ENCODE peak calls at places on chromosomes 12 and 14, in seven cellular contexts. One of them, this sample, is unnamed.

GRCh38 chr12:88242161-88242925 is 100.2 kb downstream of the TMTC3 start:
- DNase-seq in foreskin fibroblast: peak
- DNase-seq in RWPE1: peak
- DNase-seq in fibroblast of villous mesenchyme: peak
- DNase-seq in NB4: no peak
- DNase-seq in activated B cell treated with CpG ODN at 0.5 μM for 24 hours: no peak
- DNase-seq in right atrium auricular region: no peak
- DNase-seq in this sample: no peak

GRCh38 chr12:108699955-108700563 is 31.3 kb downstream of the CORO1C start:
- DNase-seq in foreskin fibroblast: no peak
- DNase-seq in RWPE1: no peak
- DNase-seq in fibroblast of villous mesenchyme: peak
- DNase-seq in NB4: no peak
- DNase-seq in activated B cell treated with CpG ODN at 0.5 μM for 24 hours: no peak
- DNase-seq in right atrium auricular region: no peak
- DNase-seq in this sample: no peak

GRCh38 chr12:54139030-54139429 is 49.8 kb downstream of the SMUG1 start:
- DNase-seq in foreskin fibroblast: peak
- DNase-seq in RWPE1: no peak
- DNase-seq in fibroblast of villous mesenchyme: no peak
- DNase-seq in NB4: no peak
- DNase-seq in activated B cell treated with CpG ODN at 0.5 μM for 24 hours: no peak
- DNase-seq in right atrium auricular region: no peak
- DNase-seq in this sample: no peak

GRCh38 chr12:5140190-5140589 is 96.5 kb downstream of the KCNA5 start:
- DNase-seq in foreskin fibroblast: peak
- DNase-seq in RWPE1: no peak
- DNase-seq in fibroblast of villous mesenchyme: peak
- DNase-seq in NB4: no peak
- DNase-seq in activated B cell treated with CpG ODN at 0.5 μM for 24 hours: no peak
- DNase-seq in right atrium auricular region: no peak
- DNase-seq in this sample: no peak

GRCh38 chr12:117063162-117063911 is 35.9 kb downstream of the TESC start:
- DNase-seq in foreskin fibroblast: no peak
- DNase-seq in RWPE1: no peak
- DNase-seq in fibroblast of villous mesenchyme: no peak
- DNase-seq in NB4: peak
- DNase-seq in activated B cell treated with CpG ODN at 0.5 μM for 24 hours: no peak
- DNase-seq in right atrium auricular region: no peak
- DNase-seq in this sample: peak

GRCh38 chr14:91536327-91536726 is 26.2 kb upstream of the PPP4R3A start:
- DNase-seq in foreskin fibroblast: no peak
- DNase-seq in RWPE1: no peak
- DNase-seq in fibroblast of villous mesenchyme: no peak
- DNase-seq in NB4: no peak
- DNase-seq in activated B cell treated with CpG ODN at 0.5 μM for 24 hours: no peak
- DNase-seq in right atrium auricular region: no peak
- DNase-seq in this sample: no peak

GRCh38 chr14:78455896-78456435 is 285.8 kb downstream of the NRXN3 start:
- DNase-seq in foreskin fibroblast: no peak
- DNase-seq in RWPE1: no peak
- DNase-seq in fibroblast of villous mesenchyme: no peak
- DNase-seq in NB4: no peak
- DNase-seq in activated B cell treated with CpG ODN at 0.5 μM for 24 hours: no peak
- DNase-seq in right atrium auricular region: no peak
- DNase-seq in this sample: no peak

GRCh38 chr12:58757422-58757821 is 162.9 kb downstream of the LRIG3 start:
- DNase-seq in foreskin fibroblast: peak
- DNase-seq in RWPE1: no peak
- DNase-seq in fibroblast of villous mesenchyme: peak
- DNase-seq in NB4: no peak
- DNase-seq in activated B cell treated with CpG ODN at 0.5 μM for 24 hours: no peak
- DNase-seq in right atrium auricular region: no peak
- DNase-seq in this sample: no peak

GRCh38 chr14:74401504-74402241 is 24.3 kb downstream of the SYNDIG1L start:
- DNase-seq in foreskin fibroblast: peak
- DNase-seq in RWPE1: no peak
- DNase-seq in fibroblast of villous mesenchyme: peak
- DNase-seq in NB4: peak
- DNase-seq in activated B cell treated with CpG ODN at 0.5 μM for 24 hours: peak
- DNase-seq in right atrium auricular region: no peak
- DNase-seq in this sample: peak

DNA sequence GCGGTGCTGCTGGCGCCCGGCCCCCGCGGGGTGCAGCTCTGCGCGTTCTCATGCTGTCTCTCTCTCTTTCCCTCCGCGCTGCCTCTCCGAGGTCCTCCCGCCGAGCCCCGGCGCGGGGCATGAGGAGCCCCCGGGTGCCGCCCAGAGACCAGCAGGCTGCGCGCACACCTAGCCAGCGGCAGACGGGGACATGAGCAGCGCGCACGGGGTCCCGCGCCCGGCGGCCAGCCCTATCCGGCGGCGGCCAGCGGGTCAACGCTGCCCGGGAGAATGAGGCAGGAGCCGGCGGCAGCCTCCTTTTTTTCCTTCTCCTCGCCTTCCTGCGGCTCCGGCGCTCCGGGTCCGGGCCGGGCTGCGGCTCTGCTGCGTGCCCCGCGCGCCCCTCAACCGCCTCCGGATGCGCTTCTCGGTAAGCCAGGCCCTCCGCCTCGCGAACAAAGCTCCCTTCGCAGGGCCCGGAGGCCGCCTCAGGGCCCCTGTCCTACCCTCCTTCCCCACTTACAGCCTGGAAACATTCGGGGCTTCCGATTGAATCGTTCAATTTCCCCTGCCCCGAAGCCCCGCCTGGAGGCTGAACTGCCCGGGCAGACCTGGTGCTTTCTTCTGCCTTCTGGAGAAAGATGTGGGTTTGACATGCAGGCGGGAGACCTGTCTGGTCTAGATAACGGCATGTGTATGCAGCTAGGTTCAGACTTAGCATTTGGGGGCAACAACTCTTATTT is at the start of gene TUNAR:
- DNase-seq in foreskin fibroblast: peak
- DNase-seq in RWPE1: no peak
- DNase-seq in fibroblast of villous mesenchyme: no peak
- DNase-seq in NB4: no peak
- DNase-seq in activated B cell treated with CpG ODN at 0.5 μM for 24 hours: no peak
- DNase-seq in right atrium auricular region: no peak
- DNase-seq in this sample: no peak
- TF ChIP-seq CTCF in foreskin fibroblast: no peak
- TF ChIP-seq CTCF in RWPE1: no peak
- TF ChIP-seq CTCF in fibroblast of villous mesenchyme: peak
- TF ChIP-seq CTCF in NB4: no peak
- TF ChIP-seq CTCF in activated B cell treated with CpG ODN at 0.5 μM for 24 hours: no peak
- TF ChIP-seq CTCF in right atrium auricular region: peak
- TF ChIP-seq CTCF in this sample: no peak

DNA sequence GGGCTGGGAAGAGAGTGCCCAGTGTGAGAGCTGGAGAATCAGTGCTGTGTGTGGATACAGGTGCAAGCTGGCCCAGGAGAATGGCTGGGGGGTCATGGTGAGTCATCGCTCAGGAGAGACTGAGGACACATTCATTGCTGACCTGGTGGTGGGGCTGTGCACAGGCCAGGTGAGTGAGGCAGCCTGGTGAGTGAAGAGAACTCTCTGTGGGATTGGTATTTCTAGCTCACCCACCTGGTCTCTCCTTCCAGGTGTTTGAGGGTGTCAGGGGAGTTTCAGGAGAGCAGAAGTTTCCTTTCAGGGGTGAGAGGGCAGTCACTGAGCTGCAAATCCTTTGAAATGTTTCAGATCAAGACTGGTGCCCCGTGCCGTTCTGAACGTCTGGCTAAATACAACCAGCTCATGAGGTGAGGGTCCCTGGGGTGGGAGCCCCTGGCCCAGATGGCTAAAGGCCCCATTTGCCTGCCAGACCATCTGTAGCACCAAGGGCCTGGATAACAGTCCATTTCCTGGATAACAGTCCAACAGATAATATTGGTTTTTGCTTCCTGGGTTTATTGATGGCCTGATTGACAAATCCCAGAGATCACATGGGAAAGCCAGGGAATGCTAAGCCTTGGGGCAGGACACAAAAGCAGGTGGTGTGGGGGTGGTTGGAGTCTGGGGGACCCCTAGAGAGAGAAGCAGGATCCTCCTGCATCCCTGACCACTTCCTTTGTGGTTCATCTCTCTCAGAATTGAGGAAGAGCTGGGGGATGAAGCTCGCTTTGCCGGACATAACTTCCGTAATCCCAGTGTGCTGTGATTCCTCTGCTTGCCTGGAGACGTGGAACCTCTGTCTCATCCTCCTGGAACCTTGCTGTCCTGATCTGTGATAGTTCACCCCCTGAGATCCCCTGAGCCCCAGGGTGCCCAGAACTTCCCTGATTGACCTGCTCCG is 5.5 kb upstream of the ATN1 start:
- DNase-seq in foreskin fibroblast: no peak
- DNase-seq in RWPE1: no peak
- DNase-seq in fibroblast of villous mesenchyme: no peak
- DNase-seq in NB4: no peak
- DNase-seq in activated B cell treated with CpG ODN at 0.5 μM for 24 hours: no peak
- DNase-seq in right atrium auricular region: no peak
- DNase-seq in this sample: no peak
- TF ChIP-seq CTCF in foreskin fibroblast: no peak
- TF ChIP-seq CTCF in RWPE1: no peak
- TF ChIP-seq CTCF in fibroblast of villous mesenchyme: no peak
- TF ChIP-seq CTCF in NB4: no peak
- TF ChIP-seq CTCF in activated B cell treated with CpG ODN at 0.5 μM for 24 hours: no peak
- TF ChIP-seq CTCF in right atrium auricular region: no peak
- TF ChIP-seq CTCF in this sample: no peak

GRCh38 chr12:14113031-14113430 is 131.6 kb upstream of the GRIN2B start:
- DNase-seq in foreskin fibroblast: no peak
- DNase-seq in RWPE1: no peak
- DNase-seq in fibroblast of villous mesenchyme: no peak
- DNase-seq in NB4: no peak
- DNase-seq in activated B cell treated with CpG ODN at 0.5 μM for 24 hours: no peak
- DNase-seq in right atrium auricular region: no peak
- DNase-seq in this sample: no peak

GRCh38 chr12:14108702-14109101 is 127.3 kb upstream of the GRIN2B start:
- DNase-seq in foreskin fibroblast: no peak
- DNase-seq in RWPE1: no peak
- DNase-seq in fibroblast of villous mesenchyme: no peak
- DNase-seq in NB4: no peak
- DNase-seq in activated B cell treated with CpG ODN at 0.5 μM for 24 hours: no peak
- DNase-seq in right atrium auricular region: no peak
- DNase-seq in this sample: no peak

DNA sequence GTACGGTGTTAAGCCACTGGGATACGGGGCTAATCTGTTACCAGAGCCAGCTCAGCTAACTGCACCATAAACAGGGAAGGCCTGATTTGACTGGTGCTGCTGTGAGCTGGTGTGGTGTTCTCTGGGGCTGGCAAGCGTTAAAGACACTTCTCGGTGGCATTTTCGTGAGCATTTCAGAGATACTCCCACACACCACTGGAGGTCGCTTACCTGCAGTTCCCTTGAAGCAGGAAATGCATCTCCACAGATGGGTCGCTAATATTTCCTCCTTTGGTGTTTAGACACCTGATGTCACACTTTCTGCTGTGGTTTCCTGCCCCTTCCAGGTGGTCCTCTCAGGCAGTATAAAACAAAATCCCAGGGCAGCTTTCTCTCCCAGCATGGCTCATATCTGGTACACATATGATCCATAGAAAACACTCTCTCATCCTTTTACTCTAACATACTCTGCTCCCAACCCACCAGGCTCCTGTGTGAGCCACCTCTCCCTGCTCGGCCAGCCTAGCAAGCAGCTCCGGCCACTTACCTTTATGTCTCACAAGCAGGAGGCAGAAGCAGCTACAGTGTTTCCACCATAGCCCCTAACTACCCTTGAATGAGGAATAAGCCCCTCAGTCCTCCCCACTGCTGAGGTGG is 129.9 kb upstream of the GRIN2B start:
- DNase-seq in foreskin fibroblast: no peak
- DNase-seq in RWPE1: peak
- DNase-seq in fibroblast of villous mesenchyme: no peak
- DNase-seq in NB4: peak
- DNase-seq in activated B cell treated with CpG ODN at 0.5 μM for 24 hours: peak
- DNase-seq in right atrium auricular region: no peak
- DNase-seq in this sample: no peak
- TF ChIP-seq CTCF in foreskin fibroblast: no peak
- TF ChIP-seq CTCF in RWPE1: no peak
- TF ChIP-seq CTCF in fibroblast of villous mesenchyme: no peak
- TF ChIP-seq CTCF in NB4: peak
- TF ChIP-seq CTCF in activated B cell treated with CpG ODN at 0.5 μM for 24 hours: no peak
- TF ChIP-seq CTCF in right atrium auricular region: no peak
- TF ChIP-seq CTCF in this sample: no peak

GRCh38 chr14:34496679-34497513 is 34.9 kb upstream of the SPTSSA start:
- DNase-seq in foreskin fibroblast: peak
- DNase-seq in RWPE1: peak
- DNase-seq in fibroblast of villous mesenchyme: peak
- DNase-seq in NB4: peak
- DNase-seq in activated B cell treated with CpG ODN at 0.5 μM for 24 hours: no peak
- DNase-seq in right atrium auricular region: peak
- DNase-seq in this sample: no peak
- TF ChIP-seq CTCF in foreskin fibroblast: peak
- TF ChIP-seq CTCF in RWPE1: peak
- TF ChIP-seq CTCF in fibroblast of villous mesenchyme: peak
- TF ChIP-seq CTCF in NB4: no peak
- TF ChIP-seq CTCF in activated B cell treated with CpG ODN at 0.5 μM for 24 hours: no peak
- TF ChIP-seq CTCF in right atrium auricular region: peak
- TF ChIP-seq CTCF in this sample: no peak

GRCh38 chr12:42586268-42586667 is 3.3 kb downstream of the PRICKLE1 start:
- DNase-seq in foreskin fibroblast: peak
- DNase-seq in RWPE1: no peak
- DNase-seq in fibroblast of villous mesenchyme: no peak
- DNase-seq in NB4: no peak
- DNase-seq in activated B cell treated with CpG ODN at 0.5 μM for 24 hours: no peak
- DNase-seq in right atrium auricular region: no peak
- DNase-seq in this sample: no peak
- TF ChIP-seq CTCF in foreskin fibroblast: peak
- TF ChIP-seq CTCF in RWPE1: no peak
- TF ChIP-seq CTCF in fibroblast of villous mesenchyme: no peak
- TF ChIP-seq CTCF in NB4: no peak
- TF ChIP-seq CTCF in activated B cell treated with CpG ODN at 0.5 μM for 24 hours: no peak
- TF ChIP-seq CTCF in right atrium auricular region: peak
- TF ChIP-seq CTCF in this sample: no peak

DNA sequence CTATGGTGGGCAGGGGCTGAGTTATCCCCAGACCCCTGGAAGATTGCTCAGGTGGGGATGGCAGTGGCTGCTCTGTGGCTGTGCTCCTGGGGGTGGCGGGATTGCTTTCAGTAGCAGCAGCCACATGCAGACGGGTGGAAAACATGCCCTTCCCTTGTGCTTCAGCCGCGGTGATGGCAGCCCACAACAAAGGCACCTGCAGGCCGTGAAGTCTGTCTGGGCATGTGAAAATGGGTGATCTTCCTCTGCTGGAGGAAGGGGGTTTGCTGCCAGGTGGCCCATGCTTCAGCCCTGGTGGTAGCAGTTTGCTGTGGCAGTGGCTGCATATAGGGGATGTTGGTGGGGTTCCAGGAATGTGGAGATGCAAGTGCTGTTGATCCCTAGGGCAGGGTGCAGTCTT is 326.2 kb upstream of the RGS6 start:
- DNase-seq in foreskin fibroblast: no peak
- DNase-seq in RWPE1: no peak
- DNase-seq in fibroblast of villous mesenchyme: no peak
- DNase-seq in NB4: no peak
- DNase-seq in activated B cell treated with CpG ODN at 0.5 μM for 24 hours: no peak
- DNase-seq in right atrium auricular region: no peak
- DNase-seq in this sample: no peak
- TF ChIP-seq CTCF in foreskin fibroblast: no peak
- TF ChIP-seq CTCF in RWPE1: no peak
- TF ChIP-seq CTCF in fibroblast of villous mesenchyme: no peak
- TF ChIP-seq CTCF in NB4: no peak
- TF ChIP-seq CTCF in activated B cell treated with CpG ODN at 0.5 μM for 24 hours: no peak
- TF ChIP-seq CTCF in right atrium auricular region: no peak
- TF ChIP-seq CTCF in this sample: no peak